ENCODE peak calls at places on chromosomes 2 and 18, in seven cellular contexts. O is stimulated activated CD4-positive, alpha-beta T cell treated with anti-CD3 and anti-CD28 coated beads, TNF-alpha, amount 100 ng/mL, for 48 hours; H is cortex of kidney; X is left ventricle myocardium inferior; C is GDM1; R is A549; Y is NCI-H1105 treated with DMSO at 0.1 percent for 48 hours. L is an unnamed sample.

GRCh38 chr2:176473177-176473576 is 203.9 kb downstream of the MTX2 start:
- DNase-seq in H (no peak), X (no peak), C (no peak), O (no peak), Y (peak), R (no peak), L (no peak)

GRCh38 chr2:31555967-31556706 is 24.6 kb downstream of the SRD5A2 start:
- DNase-seq in R (no peak), O (no peak), Y (no peak), X (no peak), C (no peak), H (no peak), L (no peak)

GRCh38 chr2:96509114-96509846 is 4.1 kb upstream of the NEURL3 start:
- DNase-seq in C (peak), O (peak), R (peak), X (peak), Y (peak), H (no peak), L (peak)

GRCh38 chr18:48959551-48959920 is 8.8 kb upstream of the SMAD7 start:
- DNase-seq in O (no peak), R (no peak), Y (no peak), H (no peak), X (no peak), C (no peak), L (no peak)

GRCh38 chr18:27661320-27662049 is 476.4 kb upstream of the CHST9 start:
- DNase-seq in O (no peak), C (no peak), H (no peak), X (no peak), R (no peak), Y (peak), L (no peak)

GRCh38 chr2:222302178-222303018 is 3.6 kb upstream of the PAX3 start:
- DNase-seq in H (no peak), X (no peak), Y (no peak), O (no peak), R (peak), C (no peak), L (no peak)

GRCh38 chr18:22542400-22542835 is 124.7 kb upstream of the CTAGE1 start:
- DNase-seq in H (no peak), Y (no peak), O (no peak), C (no peak), X (peak), R (no peak), L (peak)

GRCh38 chr18:48621240-48621639 is 82.4 kb downstream of the CTIF start:
- DNase-seq in R (peak), C (no peak), Y (no peak), H (no peak), O (no peak), X (no peak), L (no peak)

GRCh38 chr2:167386694-167387093 is 498.4 kb downstream of the XIRP2 start:
- DNase-seq in Y (no peak), H (no peak), X (no peak), O (no peak), C (no peak), R (no peak), L (no peak)

GRCh38 chr2:165837122-165837521 is 43.1 kb upstream of the GALNT3 start:
- DNase-seq in O (no peak), H (no peak), Y (no peak), C (no peak), X (no peak), R (peak), L (no peak)

GRCh38 chr2:28408764-28409599 is 16.3 kb downstream of the FOSL2 start:
- DNase-seq in Y (no peak), O (no peak), H (no peak), X (no peak), C (no peak), R (no peak), L (peak)

GRCh38 chr2:10004401-10004800 is 38.9 kb upstream of the KLF11 start:
- DNase-seq in R (no peak), C (no peak), X (no peak), H (no peak), O (no peak), Y (no peak), L (no peak)

GRCh38 chr18:59386909-59387515 is 27.9 kb upstream of the LMAN1 start:
- DNase-seq in H (no peak), Y (peak), O (no peak), R (no peak), X (no peak), C (no peak), L (no peak)

GRCh38 chr2:190794466-190795184 is 86.0 kb upstream of the GLS start:
- DNase-seq in H (no peak), C (no peak), O (no peak), R (no peak), X (no peak), Y (no peak), L (no peak)

GRCh38 chr2:1777792-1778191 is 33.5 kb upstream of the PXDN start:
- DNase-seq in O (no peak), X (no peak), H (no peak), Y (no peak), C (no peak), R (no peak), L (no peak)

GRCh38 chr2:133293544-133294270 is 274.6 kb downstream of the NCKAP5 start:
- DNase-seq in Y (no peak), X (no peak), H (no peak), R (no peak), C (no peak), O (no peak), L (no peak)

GRCh38 chr18:66495844-66496243 is 108.0 kb downstream of the CDH19 start:
- DNase-seq in C (no peak), O (no peak), H (no peak), X (peak), Y (peak), R (peak), L (peak)

GRCh38 chr18:55245200-55245599 is 285.9 kb upstream of the CCDC68 start:
- DNase-seq in X (no peak), C (no peak), Y (no peak), R (no peak), O (no peak), H (no peak), L (no peak)

GRCh38 chr2:112542974-112543760 is 902 bp downstream of the POLR1B start:
- DNase-seq in H (no peak), Y (no peak), X (no peak), C (no peak), R (peak), O (no peak), L (no peak)

GRCh38 chr2:157932480-157933205 is 56.5 kb upstream of the ACVR1 start:
- DNase-seq in C (no peak), H (no peak), X (no peak), O (no peak), R (no peak), Y (no peak), L (no peak)

GRCh38 chr18:57312346-57313144 is 39.8 kb upstream of the ST8SIA3 start:
- DNase-seq in O (no peak), R (no peak), C (no peak), H (no peak), Y (no peak), X (no peak), L (no peak)

GRCh38 chr2:47271054-47272000 is 116.2 kb upstream of the STPG4 start:
- DNase-seq in X (no peak), R (peak), C (no peak), O (no peak), Y (peak), H (no peak), L (no peak)

GRCh38 chr2:9191044-9191481 is 15.5 kb upstream of the ASAP2 start:
- DNase-seq in R (peak), Y (no peak), X (peak), H (no peak), O (no peak), C (no peak), L (peak)

GRCh38 chr18:48739266-48740067 is 200.6 kb downstream of the CTIF start:
- DNase-seq in R (no peak), H (no peak), C (no peak), Y (no peak), X (no peak), O (no peak), L (no peak)